ENCODE peak calls at places on chromosomes 7 and 10, in five cellular contexts. E, W, P, H and Z are unnamed samples.

GRCh38 chr7:3043544-3044395 is at the start of gene CARD11:
- DNase-seq in E (peak), W (peak), P (peak), H (no peak), Z (no peak)

GRCh38 chr7:116924741-116925140 is 28.6 kb upstream of the ST7 start:
- DNase-seq in E (no peak), W (no peak), P (no peak), H (no peak), Z (no peak)

GRCh38 chr7:157502701-157503111 is 165.9 kb downstream of the DNAJB6 start:
- DNase-seq in E (no peak), W (peak), P (peak), H (no peak), Z (no peak)

GRCh38 chr7:133001727-133002126 is 80.2 kb downstream of the CHCHD3 start:
- DNase-seq in E (no peak), W (no peak), P (no peak), H (no peak), Z (no peak)

GRCh38 chr7:32427769-32428291 is 62.4 kb downstream of the LSM5 start:
- DNase-seq in E (peak), W (peak), P (peak), H (peak), Z (peak)

GRCh38 chr10:86758231-86759072 is 2.0 kb downstream of the BMPR1A start:
- DNase-seq in E (peak), W (no peak), P (no peak), H (peak), Z (no peak)

GRCh38 chr10:127151981-127152699 is 44.3 kb downstream of the INSYN2A start:
- DNase-seq in E (no peak), W (no peak), P (no peak), H (peak), Z (no peak)

GRCh38 chr10:126122856-126123255 is 226.5 kb downstream of the FANK1 start:
- DNase-seq in E (no peak), W (no peak), P (no peak), H (no peak), Z (no peak)

GRCh38 chr10:8416192-8416701 is 361.8 kb downstream of the GATA3 start:
- DNase-seq in E (no peak), W (peak), P (no peak), H (peak), Z (no peak)

GRCh38 chr7:77338883-77339629 is 77.1 kb downstream of the GSAP start:
- DNase-seq in E (no peak), W (no peak), P (no peak), H (peak), Z (no peak)

GRCh38 chr10:96073722-96074121 is 30.3 kb downstream of the CCNJ start:
- DNase-seq in E (no peak), W (peak), P (no peak), H (peak), Z (no peak)

GRCh38 chr10:17847586-17848296 is 38.6 kb downstream of the MRC1 start:
- DNase-seq in E (no peak), W (no peak), P (no peak), H (no peak), Z (peak)

GRCh38 chr7:40482794-40483374 is 348.1 kb downstream of the SUGCT start:
- DNase-seq in E (no peak), W (no peak), P (no peak), H (no peak), Z (no peak)

GRCh38 chr10:23384364-23384763 is 39.8 kb upstream of the C10orf67 start:
- DNase-seq in E (no peak), W (no peak), P (no peak), H (no peak), Z (no peak)

GRCh38 chr10:77798940-77799339 is 127.6 kb downstream of the DLG5 start:
- DNase-seq in E (no peak), W (no peak), P (no peak), H (no peak), Z (no peak)

GRCh38 chr7:117666019-117666418 is 186.2 kb downstream of the CFTR start:
- DNase-seq in E (no peak), W (no peak), P (no peak), H (peak), Z (no peak)

GRCh38 chr10:61902448-61903183 is 1.1 kb downstream of the ARID5B start:
- DNase-seq in E (peak), W (peak), P (peak), H (peak), Z (no peak)